ENCODE peak calls at places on chromosomes 7 and 10, in nine cellular contexts. P is naive thymus-derived CD4-positive, alpha-beta T cell; S is HCT116; V is brain microvascular endothelial cell; X is pancreas; Y is uterus; G is testis; Z is neural progenitor cell; T is IMR-90. R is an unnamed sample.

GRCh38 chr7:135745702-135746312 is 2.8 kb downstream of the FAM180A start:
- DNase-seq in Z (no peak), S (peak), P (no peak), Y (peak), X (no peak), G (no peak), T (peak), V (peak), R (no peak)

GRCh38 chr7:27178366-27178765 is 4.2 kb upstream of the HOXA10 start:
- DNase-seq in G (no peak), T (no peak), S (no peak), V (no peak), P (no peak), Z (no peak), Y (peak), X (no peak), R (no peak)

GRCh38 chr10:44922021-44922420 is 10.9 kb downstream of the TMEM72 start:
- DNase-seq in S (no peak), X (no peak), G (no peak), Z (no peak), Y (no peak), T (no peak), P (no peak), V (no peak), R (no peak)

GRCh38 chr7:142882338-142882678 is 3.2 kb downstream of the TRPV6 start:
- DNase-seq in P (no peak), V (no peak), T (no peak), Y (no peak), X (peak), G (no peak), Z (no peak), S (no peak), R (no peak)

GRCh38 chr7:127819975-127820778 is 168.2 kb downstream of the SND1 start:
- DNase-seq in S (peak), V (peak), G (no peak), Y (no peak), P (no peak), Z (no peak), X (no peak), T (peak), R (no peak)

GRCh38 chr7:2759736-2760097 is 71.7 kb downstream of the AMZ1 start:
- DNase-seq in P (no peak), Z (no peak), Y (no peak), G (no peak), V (no peak), X (no peak), S (no peak), T (no peak), R (no peak)

GRCh38 chr7:47225387-47226170 is 356.3 kb downstream of the TNS3 start:
- DNase-seq in S (no peak), Y (no peak), G (no peak), V (no peak), Z (no peak), T (no peak), X (no peak), P (no peak), R (no peak)

GRCh38 chr10:10500941-10501340 is 516.7 kb upstream of the CELF2 start:
- DNase-seq in T (peak), P (no peak), X (no peak), Y (no peak), S (no peak), G (no peak), V (peak), Z (no peak), R (no peak)

GRCh38 chr7:91291302-91291701 is 27.1 kb downstream of the FZD1 start:
- DNase-seq in X (no peak), Y (no peak), T (no peak), G (no peak), Z (no peak), V (no peak), S (no peak), P (no peak), R (no peak)

GRCh38 chr10:97023401-97024180 is 162.2 kb downstream of the SLIT1 start:
- DNase-seq in S (no peak), P (no peak), V (no peak), Z (no peak), G (no peak), T (no peak), Y (no peak), X (no peak), R (no peak)

GRCh38 chr7:12493407-12493806 is 77.1 kb upstream of the SCIN start:
- DNase-seq in Y (no peak), G (no peak), T (peak), Z (no peak), P (no peak), V (peak), X (no peak), S (no peak), R (no peak)

GRCh38 chr10:124612611-124613498 is 131.3 kb downstream of the FAM53B start:
- DNase-seq in Y (peak), G (peak), S (peak), T (peak), P (no peak), X (no peak), Z (peak), V (peak), R (peak)

GRCh38 chr10:131452926-131453771 is 141.6 kb upstream of the TCERG1L start:
- DNase-seq in Y (no peak), G (peak), S (no peak), T (no peak), V (no peak), X (no peak), Z (peak), P (no peak), R (no peak)

GRCh38 chr7:45021604-45022296 is 21.7 kb downstream of the CCM2 start:
- DNase-seq in S (no peak), G (no peak), X (no peak), P (no peak), V (peak), T (peak), Y (no peak), Z (no peak), R (no peak)

GRCh38 chr7:37713613-37714012 is 30.0 kb downstream of the GPR141 start:
- DNase-seq in G (no peak), V (no peak), S (no peak), X (no peak), Z (no peak), T (no peak), P (no peak), Y (no peak), R (no peak)

GRCh38 chr10:63396123-63396719 is 69.6 kb downstream of the JMJD1C start:
- DNase-seq in Z (no peak), Y (no peak), V (no peak), P (no peak), S (no peak), G (no peak), X (no peak), T (no peak), R (no peak)

GRCh38 chr7:111198255-111198654 is 107.3 kb downstream of the LRRN3 start:
- DNase-seq in T (peak), S (peak), Y (no peak), G (no peak), V (peak), Z (no peak), P (no peak), X (no peak), R (no peak)

GRCh38 chr10:90849956-90850749 is 7.7 kb downstream of the HTR7 start:
- DNase-seq in Z (no peak), V (peak), P (no peak), S (no peak), T (peak), G (no peak), Y (no peak), X (no peak), R (no peak)

GRCh38 chr10:79241990-79242619 is 105.2 kb upstream of the PPIF start:
- DNase-seq in S (no peak), P (no peak), G (peak), T (peak), X (no peak), Z (peak), Y (peak), V (no peak), R (peak)

GRCh38 chr7:127792528-127793342 is 140.7 kb downstream of the SND1 start:
- DNase-seq in P (no peak), Y (no peak), S (no peak), X (peak), T (no peak), G (peak), Z (peak), V (no peak), R (no peak)

GRCh38 chr10:78255796-78256638 is 222.4 kb downstream of the RPS24 start:
- DNase-seq in G (peak), P (no peak), X (peak), V (peak), Z (no peak), S (peak), Y (peak), T (peak), R (no peak)

GRCh38 chr10:122590158-122590557 is 29.6 kb downstream of the DMBT1 start:
- DNase-seq in G (no peak), V (no peak), Z (no peak), S (no peak), X (no peak), Y (no peak), P (no peak), T (no peak), R (no peak)

GRCh38 chr10:70192325-70192966 is 22.1 kb upstream of the SAR1A start:
- DNase-seq in Z (no peak), S (no peak), Y (no peak), V (no peak), T (peak), G (no peak), X (no peak), P (no peak), R (no peak)

GRCh38 chr10:103476046-103476768 is 2.8 kb downstream of the CALHM3 start:
- DNase-seq in Y (no peak), X (no peak), T (no peak), Z (peak), P (no peak), G (peak), V (no peak), S (no peak), R (no peak)

GRCh38 chr10:101292194-101293006 is 61.6 kb upstream of the BTRC start:
- DNase-seq in V (no peak), X (no peak), G (no peak), P (no peak), T (no peak), Z (peak), S (no peak), Y (no peak), R (no peak)

GRCh38 chr7:116463956-116464355 is 35.6 kb upstream of the CAV2 start:
- DNase-seq in X (no peak), V (no peak), S (no peak), G (no peak), Z (no peak), P (no peak), T (no peak), Y (no peak), R (no peak)
- H3K27ac ChIP-seq in X (no peak), V (no peak), S (peak), G (no peak), Z (no peak), P (no peak), T (no peak), Y (no peak), R (no peak)

GRCh38 chr7:131355917-131356777 is 28.5 kb downstream of the MKLN1 start:
- DNase-seq in Z (no peak), G (no peak), Y (no peak), X (no peak), V (no peak), S (no peak), P (no peak), T (no peak), R (no peak)

GRCh38 chr7:131357282-131357880 is 29.7 kb downstream of the MKLN1 start:
- DNase-seq in T (no peak), P (no peak), Z (no peak), S (no peak), G (no peak), V (no peak), X (no peak), Y (no peak), R (no peak)

GRCh38 chr7:131363719-131364118 is 36.0 kb downstream of the MKLN1 start:
- DNase-seq in S (no peak), P (no peak), V (no peak), G (no peak), Z (no peak), X (no peak), T (no peak), Y (no peak), R (no peak)

GRCh38 chr7:131358636-131359035 is 31.0 kb downstream of the MKLN1 start:
- DNase-seq in S (no peak), Y (no peak), X (no peak), P (no peak), Z (no peak), V (no peak), G (no peak), T (no peak), R (no peak)

GRCh38 chr7:131359136-131359776 is 31.6 kb downstream of the MKLN1 start:
- DNase-seq in S (no peak), G (no peak), T (peak), X (no peak), Z (no peak), V (no peak), P (no peak), Y (no peak), R (no peak)
- H3K4me3 ChIP-seq in S (no peak), G (no peak), T (no peak), X (no peak), Z (no peak), V (no peak), P (no peak), Y (no peak), R (no peak)

GRCh38 chr10:5563991-5564536 is 39.3 kb downstream of the CALML3 start:
- DNase-seq in P (peak), Z (no peak), V (peak), Y (peak), T (peak), S (no peak), X (no peak), G (no peak), R (peak)
- H3K27ac ChIP-seq in P (peak), Z (no peak), V (no peak), Y (peak), T (no peak), S (no peak), X (no peak), G (no peak), R (no peak)

GRCh38 chr7:157035302-157035701 is 24.8 kb upstream of the MNX1 start:
- DNase-seq in X (no peak), G (no peak), T (no peak), P (no peak), Z (no peak), S (no peak), Y (no peak), V (no peak), R (no peak)
- H3K4me3 ChIP-seq in X (no peak), G (no peak), T (no peak), P (no peak), Z (no peak), S (no peak), Y (no peak), V (no peak), R (no peak)

DNA sequence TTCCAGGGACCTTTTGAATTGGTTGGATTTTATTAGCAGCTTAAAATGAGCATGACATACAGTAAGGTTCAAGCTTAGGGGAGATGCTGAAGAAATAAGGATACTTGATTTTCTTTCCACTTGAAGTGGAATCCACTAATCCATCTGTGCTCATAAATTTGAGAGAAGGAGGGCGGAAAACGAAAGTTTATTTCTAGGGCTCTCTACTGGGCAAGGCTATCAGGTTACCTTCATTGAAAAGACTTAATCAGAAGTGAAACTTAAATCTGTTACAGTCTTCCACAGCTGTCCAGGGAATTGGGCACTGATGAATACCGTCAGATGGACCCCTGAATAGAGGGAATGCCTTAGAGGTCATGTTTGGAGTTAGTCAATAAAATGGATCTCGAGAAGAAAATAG is 21.8 kb downstream of the AUTS2 start:
- DNase-seq in T (no peak), X (no peak), Z (no peak), V (no peak), Y (no peak), S (no peak), G (no peak), P (no peak), R (no peak)
- H3K27ac ChIP-seq in T (no peak), X (no peak), Z (no peak), V (no peak), Y (no peak), S (no peak), G (no peak), P (no peak), R (no peak)

DNA sequence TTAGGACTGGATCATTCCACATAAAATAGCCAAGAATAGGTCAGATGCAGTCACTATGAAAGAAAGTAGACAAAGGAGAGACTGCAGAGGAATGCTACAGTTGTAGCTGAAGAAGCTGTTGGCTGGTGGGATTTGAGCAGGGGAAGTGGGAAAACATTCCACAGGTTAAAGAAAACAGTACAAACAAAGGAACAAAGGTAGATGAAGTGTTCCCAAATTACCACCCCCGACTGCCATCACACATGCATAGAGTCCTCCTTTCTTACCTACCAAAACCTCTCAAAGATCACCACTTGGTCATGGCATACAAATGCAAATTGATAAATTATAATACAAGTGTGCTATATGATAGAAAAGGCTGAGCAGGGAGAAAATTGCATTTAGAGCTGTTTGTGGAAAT is 41.9 kb downstream of the DLD start:
- DNase-seq in G (no peak), Z (peak), Y (no peak), S (no peak), X (no peak), T (no peak), P (no peak), V (no peak), R (no peak)
- H3K4me3 ChIP-seq in G (no peak), Z (peak), Y (no peak), S (no peak), X (no peak), T (no peak), P (no peak), V (no peak), R (no peak)

GRCh38 chr7:130840599-130840998 is 106.6 kb upstream of the KLF14 start:
- DNase-seq in Y (no peak), P (no peak), T (no peak), V (no peak), S (no peak), Z (no peak), G (no peak), X (no peak), R (no peak)
- H3K27ac ChIP-seq in Y (no peak), P (no peak), T (peak), V (no peak), S (peak), Z (no peak), G (no peak), X (no peak), R (no peak)

DNA sequence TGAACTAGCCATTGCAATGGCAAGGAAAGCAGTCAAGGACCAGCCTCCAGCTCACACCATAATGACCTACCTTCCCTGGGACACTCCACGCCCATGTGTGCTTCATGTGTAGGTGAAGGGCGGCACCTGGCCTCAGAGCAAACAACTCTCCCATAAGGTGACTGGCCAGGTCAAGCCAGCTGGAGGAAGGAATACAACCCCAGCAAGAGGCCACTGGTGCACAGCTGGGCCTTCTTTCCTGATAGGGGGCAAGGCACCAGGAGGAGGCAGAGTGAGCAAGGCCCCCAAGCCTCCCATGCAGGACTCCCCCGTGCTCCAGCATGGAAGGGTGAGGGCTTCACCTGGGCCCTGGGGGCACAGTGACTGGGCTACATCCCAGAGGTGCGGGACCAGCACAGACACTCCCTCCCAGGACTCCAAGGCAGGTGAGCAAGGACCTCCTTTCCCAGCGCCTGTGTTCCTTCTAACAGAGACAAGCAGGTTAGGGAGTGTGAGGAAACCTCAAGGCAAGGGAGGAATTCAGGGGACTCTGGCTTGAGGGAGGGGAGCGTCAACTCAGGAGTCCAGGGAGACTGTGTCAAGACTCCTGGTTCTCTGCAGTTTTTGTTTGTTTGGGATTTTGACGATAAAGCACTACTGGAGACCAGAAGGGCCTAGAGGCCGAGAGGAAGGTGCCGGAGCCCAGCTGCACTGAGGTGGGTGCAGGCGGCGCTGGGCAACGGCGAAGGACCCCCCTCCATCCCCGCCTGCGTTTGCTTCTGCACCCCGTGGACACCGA is 1.7 kb downstream of the PTPRN2 start:
- DNase-seq in T (no peak), Z (no peak), P (no peak), X (peak), V (no peak), S (no peak), Y (no peak), G (no peak), R (no peak)
- H3K4me3 ChIP-seq in T (no peak), Z (no peak), P (no peak), X (peak), V (no peak), S (no peak), Y (no peak), G (peak), R (no peak)

GRCh38 chr10:95758351-95759025 is 2.5 kb downstream of the ENTPD1 start:
- DNase-seq in X (no peak), T (peak), V (peak), G (no peak), S (no peak), Z (no peak), P (no peak), Y (no peak), R (no peak)
- H3K27ac ChIP-seq in X (no peak), T (no peak), V (no peak), G (no peak), S (no peak), Z (no peak), P (no peak), Y (peak), R (no peak)

R was measured in CD8-positive, alpha-beta memory T cell.